ENCODE peak calls at places on chromosomes 16 and 17, in five cellular contexts. M is HCT116, Y is H1, P is K562, Z is HepG2. E is an unnamed sample.

GRCh38 chr16:10039220-10040096 is 142.8 kb downstream of the GRIN2A start:
- DNase-seq in P (no peak), Y (peak; percentile 81), M (no peak), Z (no peak), E (no peak)

GRCh38 chr17:76191891-76192290 is 48.4 kb downstream of the RNF157 start:
- DNase-seq in Y (no peak), Z (no peak), M (no peak), P (no peak), E (peak; percentile 85)

GRCh38 chr17:28895794-28896447 is 1.6 kb downstream of the FLOT2 start:
- DNase-seq in Y (no peak), Z (no peak), P (no peak), M (no peak), E (no peak)

GRCh38 chr16:84484579-84485254 is 19.7 kb downstream of the MEAK7 start:
- DNase-seq in M (peak; percentile 41), P (peak; percentile 74), Y (peak; percentile 73), Z (peak; percentile 62), E (no peak)

GRCh38 chr16:11989238-11990160 is 13.0 kb downstream of the SNX29 start:
- DNase-seq in Y (no peak), P (no peak), M (no peak), Z (no peak), E (no peak)

GRCh38 chr17:50904522-50905459 is 38.6 kb upstream of the TOB1 start:
- DNase-seq in P (no peak), Z (peak; percentile 78), Y (peak; percentile 72), M (no peak), E (no peak)

GRCh38 chr16:81796035-81796434 is 16.9 kb downstream of the PLCG2 start:
- DNase-seq in M (no peak), Z (no peak), P (no peak), Y (no peak), E (no peak)

GRCh38 chr17:42512733-42513251 is 23.2 kb upstream of the NAGLU start:
- DNase-seq in M (no peak), P (no peak), Z (no peak), Y (no peak), E (no peak)

GRCh38 chr17:1168537-1169234 is 11.1 kb downstream of the ABR start:
- DNase-seq in Z (no peak), M (no peak), P (no peak), Y (no peak), E (no peak)

GRCh38 chr17:31074772-31075538 is 19.8 kb upstream of the NF1 start:
- DNase-seq in Z (no peak), P (no peak), M (no peak), Y (peak; percentile 53), E (no peak)

GRCh38 chr17:36850794-36851193 is 86.5 kb upstream of the LHX1 start:
- DNase-seq in Y (no peak), Z (no peak), M (peak; percentile 39), P (no peak), E (no peak)

GRCh38 chr17:36851230-36851629 is 86.0 kb upstream of the LHX1 start:
- DNase-seq in Y (no peak), Z (peak; percentile 19), P (no peak), M (no peak), E (no peak)

GRCh38 chr17:36848008-36848902 is 89.0 kb upstream of the LHX1 start:
- DNase-seq in P (no peak), Z (no peak), M (no peak), Y (no peak), E (no peak)

GRCh38 chr17:36847293-36847645 is 90.0 kb upstream of the LHX1 start:
- DNase-seq in M (no peak), Z (no peak), Y (no peak), P (no peak), E (no peak)

DNA sequence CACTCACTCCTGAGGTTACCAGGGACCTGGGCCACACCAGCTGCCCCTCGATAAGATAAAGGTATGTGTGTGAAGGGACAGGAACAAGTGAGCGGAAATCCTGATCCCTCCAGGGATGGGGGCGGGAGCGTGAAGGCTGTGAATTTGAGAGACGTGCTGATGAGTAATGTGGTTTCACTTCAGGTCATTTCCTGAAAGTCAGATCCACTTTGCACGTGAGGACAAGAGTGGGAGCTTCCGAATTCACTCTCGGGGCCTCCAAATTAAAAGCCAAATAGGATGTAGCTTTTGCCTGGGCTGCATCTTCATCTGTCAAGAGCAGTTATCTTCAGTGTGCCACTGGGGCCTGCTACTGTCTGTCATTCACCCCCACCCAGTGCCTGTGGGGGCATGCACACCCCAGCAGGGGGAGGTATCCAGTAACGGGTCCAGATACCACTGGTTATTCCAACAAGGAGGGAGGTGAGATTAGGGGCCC is 87.4 kb upstream of the LHX1 start:
- DNase-seq in Y (no peak), P (peak; percentile 56), Z (no peak), M (peak; percentile 51), E (peak; percentile 49)
- TF ChIP-seq ZNF274 in Y (no peak), P (no peak), Z (no peak), M (no peak), E (no peak)

GRCh38 chr17:77434136-77435114 is 293.7 kb downstream of the SEC14L1 start:
- DNase-seq in Y (no peak), M (no peak), Z (no peak), P (no peak), E (no peak)
- H2AFZ ChIP-seq in Y (no peak overlapping the region), M (no peak overlapping the region), Z (no peak overlapping the region), P (no peak overlapping the region), E (no peak overlapping the region)

DNA sequence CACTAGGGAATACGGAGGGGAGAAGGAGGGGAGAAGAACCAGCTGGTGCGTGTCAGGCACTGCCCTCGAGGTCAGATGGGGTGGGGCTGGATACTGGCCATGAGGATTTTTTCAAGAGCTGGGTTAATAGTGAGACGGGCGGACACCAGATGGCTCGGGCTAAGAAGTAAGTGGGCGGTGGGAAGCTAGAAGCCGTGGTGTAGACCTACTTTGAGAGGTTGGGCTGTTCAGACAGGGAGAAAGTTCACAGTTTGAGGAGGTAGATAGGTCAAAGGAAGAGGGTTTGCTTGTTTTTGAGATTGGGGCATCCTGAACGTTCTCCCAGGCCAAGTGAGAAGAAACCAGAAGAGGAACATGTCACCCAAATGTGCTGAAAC is 303.9 kb downstream of the SEC14L1 start:
- DNase-seq in P (peak; percentile 59), Y (no peak), Z (no peak), M (no peak), E (peak; percentile 81)
- TF ChIP-seq ZNF274 in P (no peak), Y (no peak), Z (no peak), M (no peak), E (no peak)

DNA sequence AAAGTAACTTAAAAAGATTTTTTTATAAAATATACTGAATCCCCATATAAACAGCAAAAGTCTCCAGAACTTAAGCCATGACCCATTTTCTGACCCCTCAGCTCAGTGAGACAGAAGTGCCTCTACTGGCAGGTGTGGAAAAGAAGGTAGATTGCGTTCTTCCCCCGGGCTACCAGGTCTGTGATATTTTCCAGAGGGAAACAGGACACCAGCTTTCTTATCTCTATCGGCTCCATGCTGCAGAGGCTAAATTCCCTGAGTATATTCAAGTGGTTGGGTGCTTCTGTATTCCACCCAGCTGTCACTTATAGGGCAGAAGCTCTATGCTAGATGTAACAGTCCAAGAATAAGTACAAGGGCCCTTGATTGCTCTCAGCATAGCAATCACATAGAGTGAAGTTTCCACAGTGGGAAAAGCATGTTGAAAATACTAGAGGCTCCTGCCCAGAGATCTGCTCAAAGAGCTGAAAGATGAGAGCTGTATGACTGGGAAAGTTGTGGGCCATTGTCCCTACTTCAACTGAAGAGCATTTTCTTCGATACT is 687.3 kb downstream of the CDH11 start:
- DNase-seq in Z (no peak), P (no peak), M (no peak), Y (no peak), E (no peak)
- H2AFZ ChIP-seq in Z (no peak overlapping the region), P (no peak overlapping the region), M (no peak overlapping the region), Y (no peak overlapping the region), E (no peak overlapping the region)

E was measured in GM12878.